ENCODE peak calls at places on chromosomes 13 and 19, in seven cellular contexts. I is astrocyte; F is CD8-positive, alpha-beta T cell; R is AG04450; Q is heart left ventricle; K is colonic mucosa; C is fibroblast of the aortic adventitia. E is an unnamed sample.

GRCh38 chr19:42531313-42531712 is 3.0 kb upstream of the CEACAM1 start:
- DNase-seq in I (no peak), F (no peak), R (no peak), Q (no peak), K (no peak), C (no peak), E (no peak)

GRCh38 chr13:49240017-49240416 is 7.7 kb upstream of the CDADC1 start:
- DNase-seq in I (peak), F (no peak), R (no peak), Q (no peak), K (no peak), C (peak), E (no peak)

GRCh38 chr19:33809960-33810359 is 13.3 kb downstream of the KCTD15 start:
- DNase-seq in I (no peak), F (no peak), R (no peak), Q (no peak), K (no peak), C (no peak), E (no peak)

GRCh38 chr19:6802336-6803035 is 30.0 kb downstream of the VAV1 start:
- DNase-seq in I (no peak), F (peak), R (no peak), Q (peak), K (peak), C (no peak), E (peak)

GRCh38 chr13:113288880-113289279 is 8.2 kb upstream of the LAMP1 start:
- DNase-seq in I (no peak), F (no peak), R (no peak), Q (no peak), K (no peak), C (no peak), E (no peak)

GRCh38 chr13:76890036-76890435 is 3.8 kb upstream of the KCTD12 start:
- DNase-seq in I (peak), F (no peak), R (no peak), Q (no peak), K (no peak), C (no peak), E (no peak)

GRCh38 chr13:32956595-32956933 is 59.7 kb upstream of the KL start:
- DNase-seq in I (no peak), F (no peak), R (no peak), Q (no peak), K (no peak), C (no peak), E (no peak)

GRCh38 chr13:51643114-51643881 is 59.0 kb downstream of the WDFY2 start:
- DNase-seq in I (peak), F (no peak), R (peak), Q (no peak), K (no peak), C (peak), E (no peak)

GRCh38 chr19:3131168-3131567 is 4.7 kb upstream of the GNA15 start:
- DNase-seq in I (no peak), F (no peak), R (no peak), Q (peak), K (no peak), C (no peak), E (no peak)

GRCh38 chr19:36265856-36266374 is 51.0 kb downstream of the ZNF146 start:
- DNase-seq in I (no peak), F (no peak), R (no peak), Q (no peak), K (no peak), C (no peak), E (no peak)

GRCh38 chr13:98856983-98857382 is 104.5 kb upstream of the SLC15A1 start:
- DNase-seq in I (no peak), F (no peak), R (no peak), Q (no peak), K (no peak), C (no peak), E (no peak)

GRCh38 chr19:38001158-38001781 is 94.3 kb downstream of the SIPA1L3 start:
- DNase-seq in I (no peak), F (no peak), R (no peak), Q (no peak), K (no peak), C (no peak), E (no peak)

GRCh38 chr19:49801966-49802661 is 11.0 kb downstream of the FUZ start:
- DNase-seq in I (peak), F (no peak), R (peak), Q (peak), K (peak), C (peak), E (peak)

GRCh38 chr19:48573163-48573505 is 21.2 kb downstream of the SULT2B1 start:
- DNase-seq in I (no peak), F (no peak), R (no peak), Q (peak), K (no peak), C (no peak), E (no peak)

GRCh38 chr19:55486971-55487883 is 1.0 kb upstream of the SSC5D start:
- DNase-seq in I (peak), F (no peak), R (peak), Q (peak), K (peak), C (peak), E (no peak)

GRCh38 chr13:102862624-102863210 is 16.9 kb downstream of the ERCC5 start:
- DNase-seq in I (no peak), F (no peak), R (no peak), Q (no peak), K (no peak), C (no peak), E (no peak)

GRCh38 chr19:30551271-30551670 is 179.1 kb downstream of the ZNF536 start:
- DNase-seq in I (no peak), F (no peak), R (no peak), Q (no peak), K (no peak), C (no peak), E (no peak)

GRCh38 chr19:31537136-31537535 is 187.9 kb upstream of the TSHZ3 start:
- DNase-seq in I (no peak), F (no peak), R (no peak), Q (no peak), K (no peak), C (no peak), E (peak)

GRCh38 chr13:50910483-50910805 is 853 bp downstream of the RNASEH2B start:
- DNase-seq in I (peak), F (no peak), R (no peak), Q (peak), K (peak), C (peak), E (no peak)

GRCh38 chr19:815775-816499 is 5.8 kb downstream of the PLPPR3 start:
- DNase-seq in I (no peak), F (no peak), R (no peak), Q (no peak), K (no peak), C (no peak), E (no peak)

GRCh38 chr13:113667771-113668490 is 912 bp downstream of the GRK1 start:
- DNase-seq in I (no peak), F (no peak), R (no peak), Q (no peak), K (no peak), C (no peak), E (no peak)

GRCh38 chr13:30551194-30551593 is 66.5 kb upstream of the USPL1 start:
- DNase-seq in I (no peak), F (no peak), R (no peak), Q (no peak), K (no peak), C (peak), E (no peak)

GRCh38 chr13:31119966-31120733 is 41.6 kb downstream of the HSPH1 start:
- DNase-seq in I (no peak), F (no peak), R (no peak), Q (no peak), K (no peak), C (peak), E (peak)

GRCh38 chr19:38932425-38933179 is 1.9 kb downstream of the MRPS12 start:
- DNase-seq in I (peak), F (peak), R (no peak), Q (no peak), K (no peak), C (peak), E (no peak)

GRCh38 chr13:110472904-110473563 is 88.5 kb downstream of the RAB20 start:
- DNase-seq in I (no peak), F (no peak), R (no peak), Q (no peak), K (no peak), C (no peak), E (no peak)
- H3K4me3 ChIP-seq in I (no peak), F (no peak), R (no peak), Q (no peak), K (no peak), C (no peak), E (no peak)

DNA sequence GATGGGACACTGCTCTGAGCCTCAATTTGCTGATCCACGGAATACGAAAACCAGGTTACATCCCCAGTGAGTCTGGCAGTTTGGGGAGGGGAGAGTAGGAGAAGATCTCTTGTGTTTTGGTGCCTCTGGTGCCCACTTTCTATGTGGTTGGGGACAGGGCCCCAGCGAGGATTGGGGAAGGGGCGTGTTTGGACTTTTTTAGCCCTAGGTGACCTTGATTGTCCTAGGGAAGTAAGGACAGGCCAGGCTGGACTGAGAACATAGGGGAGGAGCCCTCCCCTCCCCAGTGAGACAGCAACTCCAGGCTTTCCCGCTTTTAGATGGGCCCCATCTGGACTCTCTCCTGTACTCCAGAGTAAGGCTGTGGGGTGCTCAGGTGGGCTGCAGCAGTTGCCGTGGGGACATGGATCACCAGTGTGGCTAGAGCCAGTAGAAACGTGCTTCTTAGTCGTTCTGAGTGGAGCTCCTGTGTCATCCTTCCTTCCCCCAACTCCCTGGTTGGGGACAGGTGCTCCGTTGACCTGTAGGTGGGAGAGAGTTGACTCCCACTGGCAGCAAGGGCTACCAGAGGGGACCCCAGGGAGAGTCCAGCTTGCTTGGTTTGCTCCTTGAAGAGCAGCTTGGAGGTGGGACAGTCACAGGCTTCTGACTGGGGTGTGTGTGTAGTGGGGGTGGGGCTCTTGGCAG is 4.3 kb downstream of the EGLN2 start:
- DNase-seq in I (no peak), F (no peak), R (no peak), Q (no peak), K (no peak), C (no peak), E (no peak)
- H3K4me3 ChIP-seq in I (no peak), F (peak), R (peak), Q (peak), K (no peak), C (peak), E (peak)

DNA sequence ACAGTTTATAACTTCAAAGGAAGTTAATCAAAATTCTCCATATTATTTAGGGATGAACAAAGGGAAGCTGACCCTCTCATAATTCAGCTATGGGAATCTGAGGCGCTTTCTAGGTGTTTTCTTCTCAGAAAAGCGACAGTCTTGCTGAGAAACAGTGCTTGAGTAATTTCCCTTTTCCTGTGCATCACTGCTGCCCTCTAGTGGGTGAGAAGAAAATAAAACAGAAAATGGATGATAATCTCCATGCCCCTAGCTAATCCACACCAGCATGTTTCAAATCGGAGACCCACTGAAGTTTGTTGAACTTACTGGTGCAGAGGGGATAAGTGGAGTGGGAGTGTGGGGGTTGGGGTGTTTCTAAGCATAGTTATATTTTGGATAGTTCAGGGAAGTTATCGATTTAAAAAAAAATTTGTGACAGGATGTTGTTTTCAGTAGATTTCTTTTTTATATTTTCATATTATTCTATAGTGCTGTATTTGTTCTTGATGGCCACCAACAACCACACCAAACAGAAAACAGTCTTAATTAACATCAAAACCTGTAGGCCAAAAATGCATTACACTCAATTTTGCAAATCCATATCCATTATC is 21.4 kb downstream of the LCP1 start:
- DNase-seq in I (peak), F (no peak), R (peak), Q (no peak), K (no peak), C (peak), E (no peak)
- H3K4me3 ChIP-seq in I (no peak), F (no peak), R (no peak), Q (no peak), K (no peak), C (no peak), E (no peak)

GRCh38 chr19:35066691-35067563 is 25.4 kb downstream of the HPN start:
- DNase-seq in I (peak), F (peak), R (peak), Q (peak), K (peak), C (peak), E (peak)

GRCh38 chr19:35069706-35070105 is 28.2 kb downstream of the HPN start:
- DNase-seq in I (no peak), F (no peak), R (no peak), Q (no peak), K (no peak), C (no peak), E (no peak)

GRCh38 chr19:35070471-35070870 is 28.9 kb downstream of the HPN start:
- DNase-seq in I (no peak), F (no peak), R (no peak), Q (no peak), K (no peak), C (no peak), E (no peak)

GRCh38 chr19:35066121-35066520 is 24.6 kb downstream of the HPN start:
- DNase-seq in I (no peak), F (no peak), R (no peak), Q (no peak), K (no peak), C (no peak), E (no peak)

DNA sequence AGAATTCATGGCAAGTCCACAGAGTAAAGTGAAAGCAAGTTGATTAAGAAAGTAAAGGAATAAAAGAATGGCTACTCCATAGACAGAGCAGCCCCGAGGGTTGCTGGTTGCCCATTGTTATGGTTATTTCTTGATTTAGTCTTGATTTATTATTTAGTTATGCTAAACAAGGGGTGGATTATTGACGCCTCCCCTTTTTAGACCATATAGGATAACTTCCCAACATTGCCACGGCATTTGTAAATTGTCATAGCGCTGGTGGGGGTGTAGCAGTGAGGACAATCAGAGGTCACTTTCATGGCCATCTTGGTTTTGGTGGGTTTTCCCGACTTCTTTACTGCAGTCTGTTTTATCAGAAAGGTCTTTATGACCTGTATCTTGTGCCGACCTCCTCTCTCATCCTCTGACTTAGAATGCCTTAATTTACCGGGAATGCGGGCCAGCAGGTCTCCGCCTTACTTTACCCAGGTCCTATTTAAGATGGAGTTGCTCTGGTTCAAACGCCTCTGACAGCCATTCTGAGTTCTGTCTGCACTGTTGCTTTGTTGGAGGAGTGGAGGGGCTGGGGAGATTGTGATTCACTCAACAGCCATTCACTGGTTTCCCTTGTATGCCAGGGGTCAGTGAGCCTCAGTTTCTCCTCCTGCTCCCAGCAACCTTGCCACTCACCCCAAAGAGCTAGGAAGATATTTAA is 27.6 kb downstream of the HPN start:
- DNase-seq in I (no peak), F (no peak), R (no peak), Q (no peak), K (no peak), C (no peak), E (no peak)
- H3K4me3 ChIP-seq in I (no peak), F (no peak), R (no peak), Q (no peak), K (no peak), C (no peak), E (no peak)

E was measured in esophagus muscularis mucosa.